ENCODE peak calls at places on chromosome 3, in six cellular contexts. One of them, this sample, is unnamed.

GRCh38 chr3:45871834-45872233 is 14.5 kb upstream of the CCR9 start:
- DNase-seq in heart left ventricle: no peak
- DNase-seq in uterus: no peak
- DNase-seq in breast epithelium: no peak
- DNase-seq in naive thymus-derived CD4-positive, alpha-beta T cell: no peak
- DNase-seq in foreskin fibroblast: no peak
- DNase-seq in this sample: no peak

GRCh38 chr3:16460886-16461285 is 52.6 kb downstream of the RFTN1 start:
- DNase-seq in breast epithelium: no peak
- DNase-seq in heart left ventricle: no peak
- DNase-seq in naive thymus-derived CD4-positive, alpha-beta T cell: no peak
- DNase-seq in foreskin fibroblast: no peak
- DNase-seq in uterus: no peak
- DNase-seq in this sample: no peak

GRCh38 chr3:58005662-58006061 is 2.6 kb upstream of the FLNB start:
- DNase-seq in breast epithelium: no peak
- DNase-seq in foreskin fibroblast: peak
- DNase-seq in naive thymus-derived CD4-positive, alpha-beta T cell: no peak
- DNase-seq in uterus: no peak
- DNase-seq in heart left ventricle: no peak
- DNase-seq in this sample: no peak

GRCh38 chr3:129107793-129108192 is 13.8 kb downstream of the RAB43 start:
- DNase-seq in uterus: no peak
- DNase-seq in naive thymus-derived CD4-positive, alpha-beta T cell: no peak
- DNase-seq in foreskin fibroblast: no peak
- DNase-seq in breast epithelium: no peak
- DNase-seq in heart left ventricle: no peak
- DNase-seq in this sample: no peak

GRCh38 chr3:152235709-152236298 is 32.9 kb upstream of the MBNL1 start:
- DNase-seq in heart left ventricle: no peak
- DNase-seq in breast epithelium: no peak
- DNase-seq in naive thymus-derived CD4-positive, alpha-beta T cell: no peak
- DNase-seq in foreskin fibroblast: peak
- DNase-seq in uterus: no peak
- DNase-seq in this sample: peak

GRCh38 chr3:55454611-55455010 is 32.5 kb downstream of the WNT5A start:
- DNase-seq in uterus: no peak
- DNase-seq in naive thymus-derived CD4-positive, alpha-beta T cell: no peak
- DNase-seq in breast epithelium: no peak
- DNase-seq in foreskin fibroblast: peak
- DNase-seq in heart left ventricle: no peak
- DNase-seq in this sample: no peak

GRCh38 chr3:142027713-142028112 is 121.6 kb downstream of the TFDP2 start:
- DNase-seq in naive thymus-derived CD4-positive, alpha-beta T cell: peak
- DNase-seq in breast epithelium: no peak
- DNase-seq in uterus: no peak
- DNase-seq in heart left ventricle: no peak
- DNase-seq in foreskin fibroblast: peak
- DNase-seq in this sample: peak

GRCh38 chr3:79085166-79085565 is 682.6 kb downstream of the ROBO1 start:
- DNase-seq in naive thymus-derived CD4-positive, alpha-beta T cell: no peak
- DNase-seq in foreskin fibroblast: peak
- DNase-seq in heart left ventricle: no peak
- DNase-seq in breast epithelium: no peak
- DNase-seq in uterus: no peak
- DNase-seq in this sample: no peak

GRCh38 chr3:192915306-192915705 is 2.4 kb downstream of the MB21D2 start:
- DNase-seq in heart left ventricle: no peak
- DNase-seq in naive thymus-derived CD4-positive, alpha-beta T cell: no peak
- DNase-seq in breast epithelium: no peak
- DNase-seq in uterus: no peak
- DNase-seq in foreskin fibroblast: peak
- DNase-seq in this sample: no peak

GRCh38 chr3:126476166-126476975 is 680 bp upstream of the ZXDC start:
- DNase-seq in breast epithelium: peak
- DNase-seq in foreskin fibroblast: no peak
- DNase-seq in uterus: peak
- DNase-seq in heart left ventricle: peak
- DNase-seq in naive thymus-derived CD4-positive, alpha-beta T cell: peak
- DNase-seq in this sample: no peak

GRCh38 chr3:181629029-181629428 is 82.7 kb upstream of the SOX2 start:
- DNase-seq in heart left ventricle: no peak
- DNase-seq in naive thymus-derived CD4-positive, alpha-beta T cell: no peak
- DNase-seq in foreskin fibroblast: peak
- DNase-seq in uterus: no peak
- DNase-seq in breast epithelium: no peak
- DNase-seq in this sample: peak

GRCh38 chr3:16311960-16312451 is 47.0 kb downstream of the OXNAD1 start:
- DNase-seq in naive thymus-derived CD4-positive, alpha-beta T cell: peak
- DNase-seq in uterus: peak
- DNase-seq in heart left ventricle: no peak
- DNase-seq in breast epithelium: peak
- DNase-seq in foreskin fibroblast: no peak
- DNase-seq in this sample: no peak

GRCh38 chr3:166324401-166324800 is 487.2 kb upstream of the BCHE start:
- DNase-seq in foreskin fibroblast: no peak
- DNase-seq in heart left ventricle: no peak
- DNase-seq in naive thymus-derived CD4-positive, alpha-beta T cell: no peak
- DNase-seq in breast epithelium: no peak
- DNase-seq in uterus: no peak
- DNase-seq in this sample: no peak

GRCh38 chr3:105094588-105094987 is 272.1 kb upstream of the ALCAM start:
- DNase-seq in breast epithelium: no peak
- DNase-seq in uterus: no peak
- DNase-seq in heart left ventricle: no peak
- DNase-seq in naive thymus-derived CD4-positive, alpha-beta T cell: no peak
- DNase-seq in foreskin fibroblast: no peak
- DNase-seq in this sample: no peak

GRCh38 chr3:67127254-67127653 is 129.1 kb downstream of the KBTBD8 start:
- DNase-seq in heart left ventricle: no peak
- DNase-seq in foreskin fibroblast: no peak
- DNase-seq in breast epithelium: no peak
- DNase-seq in uterus: no peak
- DNase-seq in naive thymus-derived CD4-positive, alpha-beta T cell: no peak
- DNase-seq in this sample: no peak

GRCh38 chr3:68953781-68954444 is 21.6 kb upstream of the TAFA4 start:
- DNase-seq in foreskin fibroblast: no peak
- DNase-seq in breast epithelium: no peak
- DNase-seq in heart left ventricle: no peak
- DNase-seq in naive thymus-derived CD4-positive, alpha-beta T cell: no peak
- DNase-seq in uterus: no peak
- DNase-seq in this sample: no peak

GRCh38 chr3:107847791-107848190 is 243.0 kb downstream of the CD47 start:
- DNase-seq in naive thymus-derived CD4-positive, alpha-beta T cell: no peak
- DNase-seq in uterus: no peak
- DNase-seq in breast epithelium: no peak
- DNase-seq in foreskin fibroblast: peak
- DNase-seq in heart left ventricle: no peak
- DNase-seq in this sample: no peak

GRCh38 chr3:70185661-70186060 is 126.8 kb downstream of the MDFIC2 start:
- DNase-seq in uterus: no peak
- DNase-seq in foreskin fibroblast: no peak
- DNase-seq in heart left ventricle: no peak
- DNase-seq in naive thymus-derived CD4-positive, alpha-beta T cell: no peak
- DNase-seq in breast epithelium: no peak
- DNase-seq in this sample: no peak

GRCh38 chr3:34377961-34378360 is 579.5 kb downstream of the PDCD6IP start:
- DNase-seq in naive thymus-derived CD4-positive, alpha-beta T cell: no peak
- DNase-seq in foreskin fibroblast: no peak
- DNase-seq in uterus: no peak
- DNase-seq in heart left ventricle: no peak
- DNase-seq in breast epithelium: no peak
- DNase-seq in this sample: no peak

GRCh38 chr3:82000350-82000749 is 238.9 kb upstream of the GBE1 start:
- DNase-seq in uterus: no peak
- DNase-seq in naive thymus-derived CD4-positive, alpha-beta T cell: no peak
- DNase-seq in heart left ventricle: no peak
- DNase-seq in foreskin fibroblast: no peak
- DNase-seq in breast epithelium: no peak
- DNase-seq in this sample: no peak

GRCh38 chr3:106086636-106087035 is 217.8 kb upstream of the CBLB start:
- DNase-seq in naive thymus-derived CD4-positive, alpha-beta T cell: no peak
- DNase-seq in heart left ventricle: no peak
- DNase-seq in uterus: no peak
- DNase-seq in foreskin fibroblast: no peak
- DNase-seq in breast epithelium: no peak
- DNase-seq in this sample: no peak

GRCh38 chr3:47065681-47066080 is 86.2 kb downstream of the NBEAL2 start:
- DNase-seq in uterus: no peak
- DNase-seq in foreskin fibroblast: no peak
- DNase-seq in naive thymus-derived CD4-positive, alpha-beta T cell: no peak
- DNase-seq in breast epithelium: no peak
- DNase-seq in heart left ventricle: no peak
- DNase-seq in this sample: no peak

GRCh38 chr3:42123012-42123581 is 31.9 kb downstream of the TRAK1 start:
- DNase-seq in breast epithelium: peak
- DNase-seq in foreskin fibroblast: peak
- DNase-seq in heart left ventricle: no peak
- DNase-seq in naive thymus-derived CD4-positive, alpha-beta T cell: no peak
- DNase-seq in uterus: no peak
- DNase-seq in this sample: no peak

GRCh38 chr3:16366581-16366980 is 101.6 kb downstream of the OXNAD1 start:
- DNase-seq in uterus: no peak
- DNase-seq in heart left ventricle: no peak
- DNase-seq in breast epithelium: no peak
- DNase-seq in naive thymus-derived CD4-positive, alpha-beta T cell: no peak
- DNase-seq in foreskin fibroblast: no peak
- DNase-seq in this sample: no peak

GRCh38 chr3:122931636-122932035 is 95.9 kb downstream of the SEMA5B start:
- DNase-seq in uterus: no peak
- DNase-seq in breast epithelium: no peak
- DNase-seq in naive thymus-derived CD4-positive, alpha-beta T cell: no peak
- DNase-seq in heart left ventricle: no peak
- DNase-seq in foreskin fibroblast: no peak
- DNase-seq in this sample: no peak

GRCh38 chr3:18018491-18019177 is 276.2 kb upstream of the TBC1D5 start:
- DNase-seq in heart left ventricle: no peak
- DNase-seq in uterus: no peak
- DNase-seq in naive thymus-derived CD4-positive, alpha-beta T cell: no peak
- DNase-seq in foreskin fibroblast: no peak
- DNase-seq in breast epithelium: no peak
- DNase-seq in this sample: no peak

GRCh38 chr3:137084579-137084978 is 126.8 kb downstream of the IL20RB start:
- DNase-seq in foreskin fibroblast: no peak
- DNase-seq in heart left ventricle: no peak
- DNase-seq in uterus: no peak
- DNase-seq in breast epithelium: no peak
- DNase-seq in naive thymus-derived CD4-positive, alpha-beta T cell: no peak
- DNase-seq in this sample: no peak

GRCh38 chr3:143612541-143612940 is 235.7 kb downstream of the SLC9A9 start:
- DNase-seq in uterus: no peak
- DNase-seq in heart left ventricle: no peak
- DNase-seq in naive thymus-derived CD4-positive, alpha-beta T cell: no peak
- DNase-seq in foreskin fibroblast: no peak
- DNase-seq in breast epithelium: no peak
- DNase-seq in this sample: no peak

GRCh38 chr3:1962531-1963090 is 136.1 kb upstream of the CNTN4 start:
- DNase-seq in naive thymus-derived CD4-positive, alpha-beta T cell: no peak
- DNase-seq in breast epithelium: no peak
- DNase-seq in heart left ventricle: no peak
- DNase-seq in uterus: no peak
- DNase-seq in foreskin fibroblast: no peak
- DNase-seq in this sample: no peak

GRCh38 chr3:169907476-169907875 is 3.9 kb upstream of the SAMD7 start:
- DNase-seq in uterus: no peak
- DNase-seq in naive thymus-derived CD4-positive, alpha-beta T cell: no peak
- DNase-seq in foreskin fibroblast: no peak
- DNase-seq in heart left ventricle: no peak
- DNase-seq in breast epithelium: no peak
- DNase-seq in this sample: no peak

DNA sequence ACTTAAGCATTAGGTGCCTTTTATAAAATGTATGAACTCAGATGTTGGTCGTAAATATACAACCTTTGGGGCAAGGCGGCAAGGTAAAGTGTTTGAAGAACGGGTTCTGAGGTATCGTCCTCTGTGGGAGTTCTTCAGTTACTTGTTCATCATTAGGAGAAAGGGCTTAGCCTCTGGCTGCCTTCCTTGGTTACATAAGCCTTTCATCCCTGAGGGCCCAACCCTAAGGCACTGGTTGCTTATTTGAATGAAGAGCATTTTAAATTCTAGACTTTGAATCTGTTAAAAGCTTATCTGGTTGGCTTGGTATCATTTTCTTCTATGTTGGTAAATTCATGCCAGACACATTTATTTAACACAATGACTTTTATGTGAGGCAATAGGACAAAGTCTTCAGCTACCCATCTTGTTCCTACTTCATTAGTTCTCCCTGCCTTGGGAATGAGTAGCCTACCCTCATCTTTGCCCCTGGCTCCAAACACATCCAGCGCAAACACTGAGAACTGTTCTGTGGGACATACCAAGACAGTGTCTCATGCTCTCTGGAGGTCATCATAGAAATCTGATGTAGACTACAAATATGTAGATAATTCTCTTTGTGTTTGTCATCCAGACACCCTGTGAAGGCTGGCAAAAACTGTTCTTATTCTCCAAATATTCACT is 12.4 kb upstream of the CCDC80 start:
- DNase-seq in heart left ventricle: no peak
- DNase-seq in foreskin fibroblast: peak
- DNase-seq in uterus: no peak
- DNase-seq in breast epithelium: no peak
- DNase-seq in naive thymus-derived CD4-positive, alpha-beta T cell: no peak
- DNase-seq in this sample: no peak
- H3K4me3 ChIP-seq in heart left ventricle: no peak
- H3K4me3 ChIP-seq in foreskin fibroblast: no peak
- H3K4me3 ChIP-seq in uterus: no peak
- H3K4me3 ChIP-seq in breast epithelium: no peak
- H3K4me3 ChIP-seq in naive thymus-derived CD4-positive, alpha-beta T cell: no peak
- H3K4me3 ChIP-seq in this sample: no peak

GRCh38 chr3:24830230-24831152 is 335.8 kb upstream of the THRB start:
- DNase-seq in naive thymus-derived CD4-positive, alpha-beta T cell: no peak
- DNase-seq in foreskin fibroblast: no peak
- DNase-seq in uterus: no peak
- DNase-seq in heart left ventricle: no peak
- DNase-seq in breast epithelium: no peak
- DNase-seq in this sample: no peak
- H3K4me3 ChIP-seq in naive thymus-derived CD4-positive, alpha-beta T cell: no peak
- H3K4me3 ChIP-seq in foreskin fibroblast: no peak
- H3K4me3 ChIP-seq in uterus: peak
- H3K4me3 ChIP-seq in heart left ventricle: no peak
- H3K4me3 ChIP-seq in breast epithelium: peak
- H3K4me3 ChIP-seq in this sample: peak

DNA sequence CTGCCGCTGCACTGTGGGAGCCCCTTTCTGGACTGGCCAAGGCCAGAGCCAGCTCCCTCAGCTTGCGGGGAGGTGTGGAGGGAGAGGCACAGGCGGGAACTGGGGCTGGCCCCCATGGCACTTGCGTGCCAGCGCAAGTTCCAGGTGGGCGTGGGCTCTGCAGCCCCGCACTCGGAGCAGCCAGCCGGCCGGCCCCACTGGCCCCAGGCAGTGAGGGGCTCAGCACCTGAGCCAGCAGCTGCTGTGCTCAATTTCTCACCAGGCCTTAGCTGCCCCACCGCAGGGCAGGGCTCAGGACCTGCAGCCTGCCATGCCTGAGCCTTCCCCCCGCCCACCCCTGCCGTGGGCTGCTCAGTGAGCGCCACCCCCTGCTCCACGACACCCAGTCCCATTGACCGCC is 4.6 kb upstream of the GPR156 start:
- DNase-seq in heart left ventricle: no peak
- DNase-seq in breast epithelium: no peak
- DNase-seq in foreskin fibroblast: no peak
- DNase-seq in naive thymus-derived CD4-positive, alpha-beta T cell: no peak
- DNase-seq in uterus: no peak
- DNase-seq in this sample: no peak
- H3K4me3 ChIP-seq in heart left ventricle: no peak
- H3K4me3 ChIP-seq in breast epithelium: no peak
- H3K4me3 ChIP-seq in foreskin fibroblast: no peak
- H3K4me3 ChIP-seq in naive thymus-derived CD4-positive, alpha-beta T cell: no peak
- H3K4me3 ChIP-seq in uterus: no peak
- H3K4me3 ChIP-seq in this sample: no peak

GRCh38 chr3:112116777-112117186 is 16.3 kb downstream of the GCSAM start:
- DNase-seq in breast epithelium: no peak
- DNase-seq in heart left ventricle: no peak
- DNase-seq in naive thymus-derived CD4-positive, alpha-beta T cell: no peak
- DNase-seq in foreskin fibroblast: no peak
- DNase-seq in uterus: no peak
- DNase-seq in this sample: no peak
- H3K4me3 ChIP-seq in breast epithelium: peak
- H3K4me3 ChIP-seq in heart left ventricle: no peak
- H3K4me3 ChIP-seq in naive thymus-derived CD4-positive, alpha-beta T cell: no peak
- H3K4me3 ChIP-seq in foreskin fibroblast: no peak
- H3K4me3 ChIP-seq in uterus: no peak
- H3K4me3 ChIP-seq in this sample: no peak